ENCODE peak calls at places on chromosomes 11 and 22, in seven cellular contexts. One of them, this sample, is unnamed.

GRCh38 chr22:30305519-30305905 is 16.2 kb upstream of the CASTOR1 start:
- DNase-seq in neural progenitor cell: no peak
- DNase-seq in ascending aorta: no peak
- DNase-seq in HCT116: no peak
- DNase-seq in prostate gland: no peak
- DNase-seq in AG04449: no peak
- DNase-seq in IMR-90: no peak
- DNase-seq in this sample: no peak

GRCh38 chr11:23865341-23865975 is 631.4 kb upstream of the LUZP2 start:
- DNase-seq in AG04449: no peak
- DNase-seq in ascending aorta: no peak
- DNase-seq in HCT116: no peak
- DNase-seq in neural progenitor cell: no peak
- DNase-seq in IMR-90: peak
- DNase-seq in prostate gland: no peak
- DNase-seq in this sample: no peak

GRCh38 chr22:20510811-20511577 is 3.6 kb downstream of the MED15 start:
- DNase-seq in prostate gland: no peak
- DNase-seq in neural progenitor cell: no peak
- DNase-seq in AG04449: no peak
- DNase-seq in HCT116: no peak
- DNase-seq in IMR-90: no peak
- DNase-seq in ascending aorta: no peak
- DNase-seq in this sample: no peak

GRCh38 chr11:46387456-46387855 is 4.1 kb downstream of the CHRM4 start:
- DNase-seq in neural progenitor cell: no peak
- DNase-seq in IMR-90: no peak
- DNase-seq in ascending aorta: no peak
- DNase-seq in prostate gland: no peak
- DNase-seq in HCT116: no peak
- DNase-seq in AG04449: no peak
- DNase-seq in this sample: no peak

GRCh38 chr11:57288771-57289579 is 35.8 kb downstream of the TNKS1BP1 start:
- DNase-seq in AG04449: no peak
- DNase-seq in ascending aorta: no peak
- DNase-seq in neural progenitor cell: peak
- DNase-seq in prostate gland: no peak
- DNase-seq in HCT116: no peak
- DNase-seq in IMR-90: peak
- DNase-seq in this sample: peak

GRCh38 chr11:71384561-71384960 is 63.6 kb downstream of the DHCR7 start:
- DNase-seq in HCT116: no peak
- DNase-seq in ascending aorta: no peak
- DNase-seq in prostate gland: no peak
- DNase-seq in neural progenitor cell: no peak
- DNase-seq in AG04449: no peak
- DNase-seq in IMR-90: no peak
- DNase-seq in this sample: no peak

GRCh38 chr11:131038597-131038996 is 122.3 kb upstream of the SNX19 start:
- DNase-seq in HCT116: no peak
- DNase-seq in ascending aorta: no peak
- DNase-seq in IMR-90: no peak
- DNase-seq in AG04449: no peak
- DNase-seq in prostate gland: no peak
- DNase-seq in neural progenitor cell: peak
- DNase-seq in this sample: no peak

GRCh38 chr22:50282361-50283144 is 12.4 kb upstream of the MAPK11 start:
- DNase-seq in prostate gland: peak
- DNase-seq in AG04449: no peak
- DNase-seq in ascending aorta: no peak
- DNase-seq in HCT116: peak
- DNase-seq in IMR-90: peak
- DNase-seq in neural progenitor cell: no peak
- DNase-seq in this sample: peak

GRCh38 chr11:79080506-79080905 is 360.3 kb downstream of the TENM4 start:
- DNase-seq in IMR-90: peak
- DNase-seq in HCT116: no peak
- DNase-seq in prostate gland: no peak
- DNase-seq in AG04449: no peak
- DNase-seq in ascending aorta: no peak
- DNase-seq in neural progenitor cell: no peak
- DNase-seq in this sample: no peak

GRCh38 chr11:14179126-14179820 is 179.7 kb downstream of the RRAS2 start:
- DNase-seq in prostate gland: no peak
- DNase-seq in neural progenitor cell: no peak
- DNase-seq in IMR-90: peak
- DNase-seq in HCT116: no peak
- DNase-seq in AG04449: no peak
- DNase-seq in ascending aorta: no peak
- DNase-seq in this sample: peak

GRCh38 chr11:134764966-134765365 is 352.9 kb upstream of the B3GAT1 start:
- DNase-seq in AG04449: no peak
- DNase-seq in IMR-90: no peak
- DNase-seq in HCT116: no peak
- DNase-seq in prostate gland: no peak
- DNase-seq in ascending aorta: no peak
- DNase-seq in neural progenitor cell: no peak
- DNase-seq in this sample: no peak

GRCh38 chr11:128745296-128746183 is 51.7 kb downstream of the FLI1 start:
- DNase-seq in AG04449: no peak
- DNase-seq in HCT116: no peak
- DNase-seq in prostate gland: no peak
- DNase-seq in neural progenitor cell: no peak
- DNase-seq in ascending aorta: no peak
- DNase-seq in IMR-90: peak
- DNase-seq in this sample: no peak

DNA sequence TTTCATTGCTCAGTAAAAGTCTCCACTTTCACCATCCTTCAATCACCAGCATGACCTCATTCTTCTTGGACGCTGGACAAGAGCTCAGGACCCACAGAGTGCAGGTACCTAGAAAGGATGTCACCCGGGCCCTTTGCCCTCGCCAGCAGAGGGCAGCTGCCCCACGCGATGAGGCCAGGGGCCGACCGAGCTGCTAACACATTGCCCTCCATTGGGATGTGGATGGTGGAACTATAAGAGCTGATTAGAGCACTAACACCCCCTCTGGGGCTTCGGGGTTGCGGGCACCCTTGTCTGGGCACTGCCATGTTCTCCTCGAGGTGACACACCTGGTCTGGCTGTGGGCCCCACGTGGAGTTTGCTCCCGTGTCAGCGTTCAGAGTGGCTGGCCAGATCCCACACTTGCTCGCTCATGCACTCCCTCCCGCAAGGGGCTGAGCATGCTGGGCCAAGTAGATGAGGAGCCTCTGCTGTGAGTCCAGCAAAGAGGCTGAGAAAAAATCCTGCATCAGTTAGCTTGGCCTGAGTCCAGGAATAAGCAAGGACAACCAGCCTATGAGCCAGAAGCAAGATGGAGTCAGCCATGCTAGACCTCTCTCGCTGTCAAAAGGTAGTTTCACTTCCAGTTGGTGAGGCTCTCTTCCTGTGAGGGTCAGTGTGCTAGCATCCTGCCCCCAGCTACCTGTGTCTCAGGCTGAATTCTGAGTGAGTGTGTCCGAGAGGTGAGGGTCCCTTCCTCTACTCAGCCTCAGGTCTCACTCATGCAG is 9.8 kb downstream of the KRTAP5-6 start:
- DNase-seq in HCT116: no peak
- DNase-seq in ascending aorta: no peak
- DNase-seq in neural progenitor cell: peak
- DNase-seq in AG04449: no peak
- DNase-seq in IMR-90: no peak
- DNase-seq in prostate gland: no peak
- DNase-seq in this sample: no peak
- TF ChIP-seq CTCF in HCT116: peak
- TF ChIP-seq CTCF in ascending aorta: peak
- TF ChIP-seq CTCF in neural progenitor cell: peak
- TF ChIP-seq CTCF in AG04449: peak
- TF ChIP-seq CTCF in IMR-90: peak
- TF ChIP-seq CTCF in prostate gland: no peak
- TF ChIP-seq CTCF in this sample: no peak

DNA sequence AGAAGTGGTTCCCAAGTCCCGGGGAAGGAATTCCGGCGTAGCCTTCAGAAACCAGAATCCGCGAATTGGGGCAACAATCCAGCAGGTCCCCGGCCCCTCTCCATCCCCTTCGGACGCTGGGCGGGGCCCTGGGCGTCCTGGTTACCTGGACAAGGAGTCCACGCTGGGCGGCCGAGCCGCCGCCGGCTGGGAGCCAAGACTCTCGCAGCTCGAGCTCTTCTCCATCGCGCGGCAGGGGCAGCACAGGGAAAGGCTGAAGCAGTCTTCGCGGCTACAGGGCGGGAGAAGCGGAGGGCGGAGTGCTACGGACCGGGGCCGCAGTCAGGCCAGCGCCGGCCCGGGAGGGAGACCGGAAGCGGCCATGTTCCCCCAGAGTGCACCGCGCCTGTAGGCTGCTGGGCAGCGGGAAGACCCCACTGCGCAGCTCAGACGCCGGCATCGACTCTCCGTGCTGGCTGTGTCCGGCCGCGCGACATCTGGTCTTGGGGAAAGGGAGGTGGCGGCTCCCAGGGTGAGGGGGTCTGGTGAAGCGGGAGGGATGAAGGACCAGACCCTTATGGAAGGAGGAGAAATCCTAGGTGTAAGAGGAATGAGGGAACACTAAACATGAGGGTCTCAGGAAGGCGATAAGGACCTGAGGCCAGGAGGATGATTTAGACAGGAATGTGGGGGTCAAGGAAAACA is at the start of gene MTMR2:
- DNase-seq in neural progenitor cell: peak
- DNase-seq in ascending aorta: no peak
- DNase-seq in AG04449: no peak
- DNase-seq in prostate gland: peak
- DNase-seq in HCT116: peak
- DNase-seq in IMR-90: peak
- DNase-seq in this sample: peak
- H3K4me3 ChIP-seq in neural progenitor cell: peak
- H3K4me3 ChIP-seq in ascending aorta: peak
- H3K4me3 ChIP-seq in AG04449: peak
- H3K4me3 ChIP-seq in prostate gland: peak
- H3K4me3 ChIP-seq in HCT116: peak
- H3K4me3 ChIP-seq in IMR-90: peak
- H3K4me3 ChIP-seq in this sample: peak

GRCh38 chr11:61766353-61766841 is 14.0 kb downstream of the MYRF start:
- DNase-seq in prostate gland: no peak
- DNase-seq in neural progenitor cell: no peak
- DNase-seq in HCT116: no peak
- DNase-seq in ascending aorta: no peak
- DNase-seq in AG04449: no peak
- DNase-seq in IMR-90: peak
- DNase-seq in this sample: no peak

GRCh38 chr11:61765550-61766253 is 13.3 kb downstream of the MYRF start:
- DNase-seq in HCT116: no peak
- DNase-seq in prostate gland: no peak
- DNase-seq in ascending aorta: no peak
- DNase-seq in AG04449: no peak
- DNase-seq in IMR-90: no peak
- DNase-seq in neural progenitor cell: no peak
- DNase-seq in this sample: no peak

GRCh38 chr11:61762798-61763197 is 10.4 kb downstream of the MYRF start:
- DNase-seq in AG04449: no peak
- DNase-seq in prostate gland: no peak
- DNase-seq in ascending aorta: no peak
- DNase-seq in IMR-90: no peak
- DNase-seq in HCT116: no peak
- DNase-seq in neural progenitor cell: no peak
- DNase-seq in this sample: no peak

GRCh38 chr11:61763930-61764605 is 11.6 kb downstream of the MYRF start:
- DNase-seq in prostate gland: no peak
- DNase-seq in AG04449: no peak
- DNase-seq in IMR-90: no peak
- DNase-seq in neural progenitor cell: no peak
- DNase-seq in ascending aorta: no peak
- DNase-seq in HCT116: no peak
- DNase-seq in this sample: no peak

DNA sequence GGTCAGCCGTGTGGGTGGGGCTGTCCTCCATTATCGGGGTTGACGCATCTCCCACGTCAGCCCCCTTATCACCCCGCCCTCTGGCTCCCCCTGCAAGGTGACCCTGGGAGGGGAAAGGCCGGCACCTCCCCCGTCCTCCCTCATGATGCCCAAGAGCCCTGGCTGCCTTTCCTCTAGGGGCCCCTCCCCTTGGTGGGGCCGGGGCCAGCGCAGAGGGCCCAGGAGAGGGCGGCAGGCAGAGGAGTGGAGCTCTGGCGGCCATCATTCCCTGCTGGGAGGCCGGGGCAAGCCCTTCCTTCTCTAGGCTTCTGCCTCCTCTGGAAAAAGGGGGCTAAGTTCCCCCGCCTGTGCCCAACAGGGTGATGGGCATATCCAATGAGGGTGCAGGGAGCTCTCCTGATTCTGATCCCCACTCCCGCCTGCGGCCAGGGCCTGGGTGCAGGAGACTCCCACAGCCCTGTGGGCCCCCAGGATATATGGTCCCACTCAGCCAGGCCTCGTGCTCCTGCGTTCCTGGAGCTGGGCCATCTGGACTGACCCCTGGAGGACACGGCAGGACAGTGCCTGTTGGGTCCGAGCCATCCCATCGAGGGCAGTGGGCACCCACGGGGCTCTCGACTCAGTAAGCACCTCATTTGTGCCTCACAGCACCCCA is 12.3 kb downstream of the MYRF start:
- DNase-seq in AG04449: no peak
- DNase-seq in IMR-90: no peak
- DNase-seq in neural progenitor cell: no peak
- DNase-seq in HCT116: no peak
- DNase-seq in prostate gland: no peak
- DNase-seq in ascending aorta: no peak
- DNase-seq in this sample: no peak
- TF ChIP-seq CTCF in AG04449: no peak
- TF ChIP-seq CTCF in IMR-90: no peak
- TF ChIP-seq CTCF in neural progenitor cell: peak
- TF ChIP-seq CTCF in HCT116: no peak
- TF ChIP-seq CTCF in prostate gland: no peak
- TF ChIP-seq CTCF in ascending aorta: no peak
- TF ChIP-seq CTCF in this sample: peak

DNA sequence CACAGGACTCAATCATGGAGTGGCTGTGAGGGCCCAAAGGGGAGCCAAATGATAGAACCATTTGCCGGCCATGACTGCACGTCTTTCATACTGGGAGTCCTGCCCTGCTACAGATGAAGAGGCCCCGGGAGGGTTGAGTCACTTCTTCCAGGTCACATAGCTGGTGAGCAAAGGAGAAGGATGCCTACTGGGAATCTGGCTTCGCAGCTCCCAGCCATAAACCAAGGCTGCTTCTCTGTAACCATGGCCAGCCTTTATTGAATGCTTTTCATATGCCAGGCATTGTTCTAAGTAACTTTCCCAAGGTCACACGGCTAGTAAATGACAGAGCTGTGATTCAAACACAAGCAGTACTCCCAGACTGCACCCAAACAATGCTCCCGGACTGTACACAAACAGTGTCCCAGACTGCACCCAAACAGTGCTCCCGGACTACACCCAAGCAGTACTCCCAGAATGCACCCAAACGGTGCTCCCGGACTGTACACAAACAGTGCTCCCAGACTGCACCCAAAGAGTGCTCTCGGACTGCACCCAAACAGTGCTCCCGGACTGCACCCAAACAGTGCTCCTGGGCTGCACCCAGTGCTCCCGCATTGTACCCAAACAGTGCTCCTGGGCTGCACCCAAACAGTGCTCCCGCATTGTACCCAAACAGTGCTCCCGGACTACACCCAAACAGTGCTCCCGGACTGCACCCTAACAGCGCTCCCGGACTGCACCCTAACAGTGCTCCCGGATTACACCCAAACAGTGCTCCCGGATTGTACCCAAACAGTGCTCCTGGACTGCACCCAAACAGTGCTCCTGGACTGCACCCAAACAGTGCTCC is 89.8 kb downstream of the FBXO7 start:
- DNase-seq in AG04449: no peak
- DNase-seq in prostate gland: no peak
- DNase-seq in HCT116: no peak
- DNase-seq in IMR-90: peak
- DNase-seq in ascending aorta: no peak
- DNase-seq in neural progenitor cell: no peak
- DNase-seq in this sample: no peak
- H3K4me3 ChIP-seq in AG04449: no peak
- H3K4me3 ChIP-seq in prostate gland: no peak
- H3K4me3 ChIP-seq in HCT116: no peak
- H3K4me3 ChIP-seq in IMR-90: no peak
- H3K4me3 ChIP-seq in ascending aorta: no peak
- H3K4me3 ChIP-seq in neural progenitor cell: no peak
- H3K4me3 ChIP-seq in this sample: no peak